ENCODE peak calls at places on chromosomes 11 and 22, in five cellular contexts. J is left colon; U is activated effector memory CD4-positive, alpha-beta T cell treated with Interleukin-2 at 50 U/mL for 16 hours; W is left ventricle myocardium inferior; N is left lung. O is an unnamed sample.
A peak's percentile ranks its signal among the peaks of the same experiment; 100 is the strongest.

GRCh38 chr22:24355574-24355973 is 71.8 kb upstream of the ADORA2A start:
- DNase-seq in U (no peak), W (no peak), J (no peak), N (no peak), O (no peak)

GRCh38 chr22:43090130-43090789 is 1.1 kb upstream of the TTLL1 start:
- DNase-seq in J (peak; percentile 53), N (no peak), U (peak; percentile 5), W (peak; percentile 34), O (peak; percentile 76)

GRCh38 chr11:11265994-11266606 is 87.0 kb downstream of the CSNK2A3 start:
- DNase-seq in N (no peak), J (no peak), U (peak; percentile 52), W (no peak), O (peak; percentile 72)

GRCh38 chr11:59669611-59670009 is 773 bp upstream of the PATL1 start:
- DNase-seq in J (peak; percentile 41), N (peak; percentile 86), W (peak; percentile 42), U (no peak), O (peak; percentile 56)

GRCh38 chr22:35534091-35534490 is 6.5 kb upstream of the RASD2 start:
- DNase-seq in U (no peak), W (no peak), J (no peak), N (no peak), O (no peak)

GRCh38 chr22:50247748-50248147 is 2.9 kb upstream of the TUBGCP6 start:
- DNase-seq in J (peak; percentile 84), U (peak; percentile 38), N (no peak), W (no peak), O (peak; percentile 56)

GRCh38 chr11:20530942-20531703 is 68.3 kb upstream of the SLC6A5 start:
- DNase-seq in J (no peak), N (no peak), W (no peak), U (no peak), O (no peak)

GRCh38 chr11:45371251-45371749 is 85.2 kb upstream of the SYT13 start:
- DNase-seq in W (peak; percentile 57), U (peak; percentile 44), J (no peak), N (peak; percentile 74), O (peak; percentile 82)

GRCh38 chr11:81869337-81870065 is 864.2 kb downstream of the FAM181B start:
- DNase-seq in U (peak; percentile 69), N (no peak), J (no peak), W (no peak), O (no peak)

GRCh38 chr11:125750629-125751028 is 4.5 kb downstream of the PATE1 start:
- DNase-seq in U (no peak), W (no peak), N (no peak), J (no peak), O (no peak)

GRCh38 chr11:126434950-126435335 is 79.5 kb downstream of the ST3GAL4 start:
- DNase-seq in N (no peak), W (no peak), J (no peak), U (no peak), O (no peak)

GRCh38 chr11:118353084-118353710 is 6.2 kb upstream of the UBE4A start:
- DNase-seq in J (no peak), N (no peak), U (no peak), W (no peak), O (no peak)

GRCh38 chr11:45141631-45142030 is 4.8 kb upstream of the PRDM11 start:
- DNase-seq in W (no peak), N (no peak), J (no peak), U (no peak), O (no peak)

GRCh38 chr22:26585104-26585790 is 4.7 kb downstream of the TPST2 start:
- DNase-seq in J (no peak), U (no peak), N (peak; percentile 83), W (peak; percentile 78), O (peak; percentile 98)

GRCh38 chr22:36330655-36331305 is 57.0 kb downstream of the MYH9 start:
- DNase-seq in W (peak; percentile 69), U (no peak), J (no peak), N (no peak), O (no peak)

GRCh38 chr11:76270387-76270786 is 64.1 kb upstream of the WNT11 start:
- DNase-seq in U (no peak), J (no peak), N (no peak), W (no peak), O (peak; percentile 18)

GRCh38 chr22:46008291-46008690 is 31.3 kb upstream of the WNT7B start:
- DNase-seq in W (peak; percentile 25), U (no peak), N (no peak), J (no peak), O (no peak)

GRCh38 chr11:60164550-60165075 is 18.3 kb downstream of the MS4A6A start:
- DNase-seq in J (no peak), N (no peak), U (no peak), W (no peak), O (no peak)